ENCODE peak calls at places on chromosomes 7 and 10, in six cellular contexts. G is chondrocyte, H is H9, L is lower lobe of right lung, T is brain microvascular endothelial cell, P is osteoblast. S is an unnamed sample.

GRCh38 chr10:46019541-46020343 is 10.7 kb downstream of the NCOA4 start:
- DNase-seq in G (no peak), H (no peak), L (no peak), T (no peak), P (no peak), S (no peak)

GRCh38 chr7:25060487-25061055 is 64.5 kb downstream of the CYCS start:
- DNase-seq in G (no peak), H (no peak), L (no peak), T (no peak), P (no peak), S (no peak)

GRCh38 chr10:128537888-128538287 is 411.7 kb upstream of the MKI67 start:
- DNase-seq in G (no peak), H (no peak), L (no peak), T (no peak), P (no peak), S (no peak)

GRCh38 chr10:100939763-100940344 is 27.1 kb downstream of the SLF2 start:
- DNase-seq in G (no peak), H (no peak), L (no peak), T (no peak), P (no peak), S (no peak)

GRCh38 chr7:116399808-116400207 is 99.7 kb upstream of the CAV2 start:
- DNase-seq in G (no peak), H (no peak), L (no peak), T (peak), P (no peak), S (no peak)

GRCh38 chr10:69845574-69846251 is 44.0 kb downstream of the COL13A1 start:
- DNase-seq in G (no peak), H (no peak), L (no peak), T (no peak), P (no peak), S (no peak)

GRCh38 chr7:30862987-30863693 is 48.5 kb upstream of the AQP1 start:
- DNase-seq in G (no peak), H (no peak), L (no peak), T (no peak), P (peak), S (no peak)

GRCh38 chr10:66919248-66919647 is 6.6 kb upstream of the LRRTM3 start:
- DNase-seq in G (no peak), H (no peak), L (no peak), T (no peak), P (no peak), S (no peak)

GRCh38 chr7:106456339-106456738 is 171.6 kb upstream of the NAMPT start:
- DNase-seq in G (no peak), H (no peak), L (no peak), T (no peak), P (no peak), S (no peak)

DNA sequence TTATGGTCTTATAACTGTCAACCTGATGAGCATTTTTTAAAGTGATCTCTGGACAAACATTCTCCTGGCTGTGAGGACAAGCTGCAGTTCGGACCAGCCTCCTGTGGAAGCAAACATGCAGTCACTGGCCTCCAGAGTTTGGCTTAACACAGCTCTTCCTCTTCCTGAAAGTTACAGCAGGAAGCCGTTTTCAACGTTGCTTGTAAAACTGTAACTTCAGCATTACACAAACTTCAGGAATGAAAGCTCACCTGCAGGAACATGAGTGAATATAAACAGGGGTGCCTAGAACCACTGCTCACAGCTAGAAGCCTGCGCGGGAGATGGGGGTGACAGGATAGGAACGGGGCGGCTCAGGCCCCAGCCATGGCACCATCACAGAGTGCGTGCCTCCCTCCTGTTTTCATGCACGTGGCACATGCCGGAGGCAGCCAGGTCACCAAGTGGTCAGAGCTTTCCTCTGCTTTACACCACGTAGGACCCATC is 292.9 kb upstream of the PITRM1 start:
- DNase-seq in G (no peak), H (no peak), L (no peak), T (no peak), P (no peak), S (no peak)
- TF ChIP-seq CTCF in G (no peak), H (no peak), L (no peak), T (no peak), P (no peak), S (no peak)

DNA sequence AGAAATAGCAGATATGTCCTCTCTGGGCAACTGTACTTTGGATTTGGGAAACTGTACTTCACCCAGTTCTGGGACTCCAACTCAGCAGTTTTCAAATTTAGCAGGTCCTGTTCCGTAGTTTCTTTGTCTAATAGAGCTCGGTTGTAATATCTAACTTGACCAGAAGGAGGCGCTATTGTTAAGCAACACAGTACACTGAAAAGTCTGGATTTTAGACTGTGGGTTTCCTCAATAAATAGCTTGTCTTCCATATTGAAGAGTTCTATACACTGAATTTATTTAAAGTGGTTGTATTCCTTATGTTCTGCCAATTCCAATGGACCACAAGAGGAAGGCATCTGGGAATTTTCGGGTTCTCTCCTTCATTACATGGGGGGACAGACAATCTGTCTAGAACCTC is 39.8 kb downstream of the ELFN1 start:
- DNase-seq in G (no peak), H (no peak), L (no peak), T (no peak), P (peak), S (no peak)
- TF ChIP-seq CTCF in G (peak), H (peak), L (no peak), T (peak), P (peak), S (no peak)

GRCh38 chr7:69893915-69894314 is 295.6 kb downstream of the AUTS2 start:
- DNase-seq in G (no peak), H (no peak), L (no peak), T (no peak), P (no peak), S (no peak)
- TF ChIP-seq CTCF in G (peak), H (peak), L (peak), T (peak), P (peak), S (peak)

GRCh38 chr7:101705327-101705726 is 76.2 kb upstream of the MYL10 start:
- DNase-seq in G (no peak), H (no peak), L (no peak), T (no peak), P (no peak), S (no peak)

GRCh38 chr7:101700424-101700823 is 71.3 kb upstream of the MYL10 start:
- DNase-seq in G (no peak), H (no peak), L (no peak), T (no peak), P (no peak), S (no peak)

GRCh38 chr7:101699884-101700283 is 70.8 kb upstream of the MYL10 start:
- DNase-seq in G (no peak), H (no peak), L (no peak), T (no peak), P (peak), S (no peak)

GRCh38 chr7:101701153-101701794 is 72.2 kb upstream of the MYL10 start:
- DNase-seq in G (no peak), H (no peak), L (no peak), T (no peak), P (no peak), S (no peak)

GRCh38 chr7:101702362-101702850 is 73.3 kb upstream of the MYL10 start:
- DNase-seq in G (no peak), H (peak), L (no peak), T (no peak), P (no peak), S (no peak)
- TF ChIP-seq CTCF in G (no peak), H (peak), L (no peak), T (no peak), P (no peak), S (no peak)

GRCh38 chr10:5806745-5807144 is 6.5 kb downstream of the GDI2 start:
- DNase-seq in G (no peak), H (no peak), L (no peak), T (no peak), P (no peak), S (no peak)
- TF ChIP-seq CTCF in G (no peak), H (no peak), L (no peak), T (no peak), P (no peak), S (no peak)

GRCh38 chr10:37860494-37861190 is 3.2 kb upstream of the ZNF248 start:
- DNase-seq in G (no peak), H (no peak), L (no peak), T (no peak), P (no peak), S (no peak)

GRCh38 chr10:37856881-37857286 is 526 bp downstream of the ZNF248 start:
- DNase-seq in G (no peak), H (no peak), L (no peak), T (peak), P (peak), S (peak)

GRCh38 chr10:37854606-37855005 is 2.8 kb downstream of the ZNF248 start:
- DNase-seq in G (no peak), H (no peak), L (no peak), T (no peak), P (no peak), S (no peak)

GRCh38 chr10:37855691-37856090 is 1.7 kb downstream of the ZNF248 start:
- DNase-seq in G (no peak), H (no peak), L (no peak), T (no peak), P (peak), S (no peak)

GRCh38 chr10:37857287-37858211 is at the start of gene ZNF248:
- DNase-seq in G (peak), H (peak), L (peak), T (peak), P (peak), S (peak)
- TF ChIP-seq CTCF in G (no peak), H (no peak), L (no peak), T (no peak), P (no peak), S (peak)

GRCh38 chr7:129389829-129390228 is 44.4 kb upstream of the STRIP2 start:
- DNase-seq in G (no peak), H (no peak), L (no peak), T (no peak), P (no peak), S (no peak)
- TF ChIP-seq CTCF in G (no peak), H (peak), L (no peak), T (peak), P (no peak), S (no peak)

DNA sequence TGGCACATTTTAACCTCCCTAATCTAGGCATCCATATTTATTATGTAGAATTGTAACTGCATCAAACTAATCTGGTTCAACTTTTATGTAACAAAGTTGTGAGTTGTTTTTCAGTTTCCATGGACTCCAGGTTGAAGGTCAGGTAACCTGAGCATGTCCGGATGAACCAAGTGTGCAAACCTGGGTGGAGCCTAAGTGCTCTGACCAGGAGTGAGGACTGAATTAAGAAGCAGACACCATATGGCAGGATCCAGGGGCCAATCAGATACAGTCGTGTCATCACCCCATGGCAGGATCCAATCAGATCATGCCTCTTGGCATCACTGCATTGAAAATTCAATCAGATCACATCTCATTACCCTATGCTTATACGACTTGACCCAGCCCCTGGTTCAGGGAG is 41.2 kb upstream of the PHYHIPL start:
- DNase-seq in G (no peak), H (no peak), L (no peak), T (no peak), P (no peak), S (no peak)
- TF ChIP-seq CTCF in G (no peak), H (no peak), L (no peak), T (no peak), P (no peak), S (no peak)

DNA sequence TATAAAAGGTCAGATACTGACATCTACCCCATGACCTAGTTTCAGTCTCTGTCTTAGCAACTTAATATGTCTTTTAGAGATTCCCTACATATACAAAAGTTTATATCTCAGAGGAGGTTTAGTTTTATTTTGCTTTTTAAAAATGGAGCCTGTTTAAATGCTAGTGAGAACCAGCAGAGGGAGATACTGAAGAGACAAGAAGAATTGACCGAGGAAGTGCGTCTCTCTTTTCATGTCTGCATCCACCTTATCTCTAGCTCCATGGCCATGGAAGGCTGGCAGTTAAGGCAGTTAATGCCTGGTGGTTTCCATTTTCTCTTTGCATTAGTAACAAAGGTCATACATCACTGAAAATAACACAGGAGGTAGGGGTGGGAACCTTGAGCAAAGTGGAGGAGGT is 10.7 kb downstream of the SUV39H2 start:
- DNase-seq in G (no peak), H (no peak), L (no peak), T (no peak), P (no peak), S (no peak)
- TF ChIP-seq CTCF in G (peak), H (peak), L (no peak), T (peak), P (peak), S (no peak)

DNA sequence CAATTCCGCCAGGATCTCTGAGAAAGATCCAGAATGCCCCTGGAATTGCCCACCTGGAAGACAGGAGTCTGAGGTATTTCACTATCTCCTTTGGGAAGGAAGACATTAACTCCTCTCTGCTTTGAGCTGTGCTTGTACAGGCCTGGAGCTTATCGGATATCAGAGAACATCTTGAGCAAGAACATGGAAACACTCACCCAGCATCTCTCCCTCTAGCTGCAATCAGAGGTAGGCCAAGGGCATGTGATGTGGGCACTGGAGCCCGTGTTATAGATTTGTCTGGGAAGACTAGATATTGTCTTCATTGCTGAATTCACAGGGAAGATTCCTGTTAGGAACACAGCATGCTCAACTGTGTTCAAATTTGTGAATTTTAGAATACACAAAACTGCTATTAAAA is 233.9 kb downstream of the PHF14 start:
- DNase-seq in G (no peak), H (no peak), L (no peak), T (no peak), P (no peak), S (no peak)
- TF ChIP-seq CTCF in G (no peak), H (peak), L (no peak), T (peak), P (peak), S (no peak)